ENCODE peak calls at places on chromosomes 1 and 21, in eight cellular contexts. One of them, this sample, is unnamed.

GRCh38 chr1:71667224-71667623 is 586.4 kb upstream of the ZRANB2 start:
- DNase-seq in amygdala: no peak
- DNase-seq in upper lobe of right lung: no peak
- DNase-seq in NCI-H774: peak
- DNase-seq in adipocyte: peak
- DNase-seq in anterior cingulate cortex: no peak
- DNase-seq in tibial nerve: no peak
- DNase-seq in CD4-positive, CD25-positive, alpha-beta regulatory T cell: no peak
- DNase-seq in this sample: no peak

GRCh38 chr1:47694011-47694890 is 256.4 kb downstream of the FOXD2 start:
- DNase-seq in amygdala: no peak
- DNase-seq in upper lobe of right lung: peak
- DNase-seq in NCI-H774: no peak
- DNase-seq in adipocyte: no peak
- DNase-seq in anterior cingulate cortex: no peak
- DNase-seq in tibial nerve: no peak
- DNase-seq in CD4-positive, CD25-positive, alpha-beta regulatory T cell: no peak
- DNase-seq in this sample: peak

GRCh38 chr21:40863839-40864238 is 16.9 kb upstream of the DSCAM start:
- DNase-seq in amygdala: no peak
- DNase-seq in upper lobe of right lung: peak
- DNase-seq in NCI-H774: no peak
- DNase-seq in adipocyte: no peak
- DNase-seq in anterior cingulate cortex: no peak
- DNase-seq in tibial nerve: no peak
- DNase-seq in CD4-positive, CD25-positive, alpha-beta regulatory T cell: no peak
- DNase-seq in this sample: no peak

GRCh38 chr1:8294170-8294697 is 23.7 kb upstream of the SLC45A1 start:
- DNase-seq in amygdala: peak
- DNase-seq in upper lobe of right lung: no peak
- DNase-seq in NCI-H774: no peak
- DNase-seq in adipocyte: no peak
- DNase-seq in anterior cingulate cortex: no peak
- DNase-seq in tibial nerve: no peak
- DNase-seq in CD4-positive, CD25-positive, alpha-beta regulatory T cell: no peak
- DNase-seq in this sample: no peak

GRCh38 chr1:235888119-235888643 is 21.5 kb upstream of the LYST start:
- DNase-seq in amygdala: no peak
- DNase-seq in upper lobe of right lung: no peak
- DNase-seq in NCI-H774: no peak
- DNase-seq in adipocyte: no peak
- DNase-seq in anterior cingulate cortex: no peak
- DNase-seq in tibial nerve: no peak
- DNase-seq in CD4-positive, CD25-positive, alpha-beta regulatory T cell: peak
- DNase-seq in this sample: no peak

GRCh38 chr1:21289700-21290545 is at the start of gene ECE1:
- DNase-seq in amygdala: no peak
- DNase-seq in upper lobe of right lung: peak
- DNase-seq in NCI-H774: no peak
- DNase-seq in adipocyte: peak
- DNase-seq in anterior cingulate cortex: no peak
- DNase-seq in tibial nerve: no peak
- DNase-seq in CD4-positive, CD25-positive, alpha-beta regulatory T cell: peak
- DNase-seq in this sample: no peak

GRCh38 chr1:185279571-185279970 is 37.5 kb downstream of the IVNS1ABP start:
- DNase-seq in amygdala: no peak
- DNase-seq in upper lobe of right lung: no peak
- DNase-seq in NCI-H774: no peak
- DNase-seq in adipocyte: peak
- DNase-seq in anterior cingulate cortex: no peak
- DNase-seq in tibial nerve: no peak
- DNase-seq in CD4-positive, CD25-positive, alpha-beta regulatory T cell: no peak
- DNase-seq in this sample: no peak

GRCh38 chr1:205064741-205065316 is 19.4 kb downstream of the TMEM81 start:
- DNase-seq in amygdala: no peak
- DNase-seq in upper lobe of right lung: peak
- DNase-seq in NCI-H774: no peak
- DNase-seq in adipocyte: no peak
- DNase-seq in anterior cingulate cortex: no peak
- DNase-seq in tibial nerve: no peak
- DNase-seq in CD4-positive, CD25-positive, alpha-beta regulatory T cell: no peak
- DNase-seq in this sample: peak

GRCh38 chr1:220526294-220526693 is 1.6 kb upstream of the MARK1 start:
- DNase-seq in amygdala: no peak
- DNase-seq in upper lobe of right lung: no peak
- DNase-seq in NCI-H774: no peak
- DNase-seq in adipocyte: peak
- DNase-seq in anterior cingulate cortex: no peak
- DNase-seq in tibial nerve: no peak
- DNase-seq in CD4-positive, CD25-positive, alpha-beta regulatory T cell: no peak
- DNase-seq in this sample: no peak

GRCh38 chr1:192491804-192492554 is 83.6 kb upstream of the RGS1 start:
- DNase-seq in amygdala: no peak
- DNase-seq in upper lobe of right lung: no peak
- DNase-seq in NCI-H774: no peak
- DNase-seq in adipocyte: peak
- DNase-seq in anterior cingulate cortex: no peak
- DNase-seq in tibial nerve: no peak
- DNase-seq in CD4-positive, CD25-positive, alpha-beta regulatory T cell: no peak
- DNase-seq in this sample: no peak

GRCh38 chr1:201379733-201380242 is 2.3 kb upstream of the TNNT2 start:
- DNase-seq in amygdala: no peak
- DNase-seq in upper lobe of right lung: no peak
- DNase-seq in NCI-H774: no peak
- DNase-seq in adipocyte: no peak
- DNase-seq in anterior cingulate cortex: no peak
- DNase-seq in tibial nerve: no peak
- DNase-seq in CD4-positive, CD25-positive, alpha-beta regulatory T cell: no peak
- DNase-seq in this sample: no peak

GRCh38 chr1:50129201-50129600 is 20.5 kb downstream of the ELAVL4 start:
- DNase-seq in amygdala: no peak
- DNase-seq in upper lobe of right lung: no peak
- DNase-seq in NCI-H774: no peak
- DNase-seq in adipocyte: no peak
- DNase-seq in anterior cingulate cortex: no peak
- DNase-seq in tibial nerve: no peak
- DNase-seq in CD4-positive, CD25-positive, alpha-beta regulatory T cell: no peak
- DNase-seq in this sample: no peak

GRCh38 chr1:93844262-93845045 is 34.6 kb downstream of the DNTTIP2 start:
- DNase-seq in amygdala: peak
- DNase-seq in upper lobe of right lung: no peak
- DNase-seq in NCI-H774: peak
- DNase-seq in adipocyte: peak
- DNase-seq in anterior cingulate cortex: peak
- DNase-seq in tibial nerve: no peak
- DNase-seq in CD4-positive, CD25-positive, alpha-beta regulatory T cell: peak
- DNase-seq in this sample: peak

GRCh38 chr1:17059391-17060128 is 5.7 kb upstream of the SDHB start:
- DNase-seq in amygdala: peak
- DNase-seq in upper lobe of right lung: peak
- DNase-seq in NCI-H774: no peak
- DNase-seq in adipocyte: peak
- DNase-seq in anterior cingulate cortex: peak
- DNase-seq in tibial nerve: no peak
- DNase-seq in CD4-positive, CD25-positive, alpha-beta regulatory T cell: peak
- DNase-seq in this sample: no peak

GRCh38 chr1:7278827-7279752 is 492.0 kb upstream of the VAMP3 start:
- DNase-seq in amygdala: no peak
- DNase-seq in upper lobe of right lung: no peak
- DNase-seq in NCI-H774: no peak
- DNase-seq in adipocyte: no peak
- DNase-seq in anterior cingulate cortex: no peak
- DNase-seq in tibial nerve: no peak
- DNase-seq in CD4-positive, CD25-positive, alpha-beta regulatory T cell: no peak
- DNase-seq in this sample: no peak

GRCh38 chr1:78441921-78442320 is 48.9 kb upstream of the PTGFR start:
- DNase-seq in amygdala: no peak
- DNase-seq in upper lobe of right lung: no peak
- DNase-seq in NCI-H774: no peak
- DNase-seq in adipocyte: no peak
- DNase-seq in anterior cingulate cortex: no peak
- DNase-seq in tibial nerve: no peak
- DNase-seq in CD4-positive, CD25-positive, alpha-beta regulatory T cell: no peak
- DNase-seq in this sample: no peak

GRCh38 chr1:38009088-38009840 is 3.3 kb upstream of the UTP11 start:
- DNase-seq in amygdala: no peak
- DNase-seq in upper lobe of right lung: peak
- DNase-seq in NCI-H774: no peak
- DNase-seq in adipocyte: peak
- DNase-seq in anterior cingulate cortex: no peak
- DNase-seq in tibial nerve: no peak
- DNase-seq in CD4-positive, CD25-positive, alpha-beta regulatory T cell: peak
- DNase-seq in this sample: peak

GRCh38 chr1:162619076-162619475 is 13.2 kb upstream of the DDR2 start:
- DNase-seq in amygdala: no peak
- DNase-seq in upper lobe of right lung: no peak
- DNase-seq in NCI-H774: no peak
- DNase-seq in adipocyte: no peak
- DNase-seq in anterior cingulate cortex: no peak
- DNase-seq in tibial nerve: no peak
- DNase-seq in CD4-positive, CD25-positive, alpha-beta regulatory T cell: no peak
- DNase-seq in this sample: no peak

GRCh38 chr1:66330711-66331110 is 203.2 kb upstream of the SGIP1 start:
- DNase-seq in amygdala: no peak
- DNase-seq in upper lobe of right lung: no peak
- DNase-seq in NCI-H774: no peak
- DNase-seq in adipocyte: peak
- DNase-seq in anterior cingulate cortex: no peak
- DNase-seq in tibial nerve: no peak
- DNase-seq in CD4-positive, CD25-positive, alpha-beta regulatory T cell: peak
- DNase-seq in this sample: no peak

GRCh38 chr1:12464028-12464427 is 154.0 kb downstream of the DHRS3 start:
- DNase-seq in amygdala: no peak
- DNase-seq in upper lobe of right lung: no peak
- DNase-seq in NCI-H774: no peak
- DNase-seq in adipocyte: no peak
- DNase-seq in anterior cingulate cortex: no peak
- DNase-seq in tibial nerve: no peak
- DNase-seq in CD4-positive, CD25-positive, alpha-beta regulatory T cell: no peak
- DNase-seq in this sample: peak

GRCh38 chr1:195867638-195868037 is 740.6 kb downstream of the KCNT2 start:
- DNase-seq in amygdala: no peak
- DNase-seq in upper lobe of right lung: no peak
- DNase-seq in NCI-H774: no peak
- DNase-seq in adipocyte: no peak
- DNase-seq in anterior cingulate cortex: no peak
- DNase-seq in tibial nerve: no peak
- DNase-seq in CD4-positive, CD25-positive, alpha-beta regulatory T cell: no peak
- DNase-seq in this sample: no peak

GRCh38 chr1:46806196-46807020 is 7.6 kb downstream of the CYP4B1 start:
- DNase-seq in amygdala: no peak
- DNase-seq in upper lobe of right lung: peak
- DNase-seq in NCI-H774: no peak
- DNase-seq in adipocyte: peak
- DNase-seq in anterior cingulate cortex: no peak
- DNase-seq in tibial nerve: peak
- DNase-seq in CD4-positive, CD25-positive, alpha-beta regulatory T cell: no peak
- DNase-seq in this sample: peak

GRCh38 chr1:103527331-103527730 is 1.8 kb downstream of the RNPC3 start:
- DNase-seq in amygdala: no peak
- DNase-seq in upper lobe of right lung: no peak
- DNase-seq in NCI-H774: no peak
- DNase-seq in adipocyte: no peak
- DNase-seq in anterior cingulate cortex: no peak
- DNase-seq in tibial nerve: no peak
- DNase-seq in CD4-positive, CD25-positive, alpha-beta regulatory T cell: no peak
- DNase-seq in this sample: no peak

GRCh38 chr1:54791880-54792522 is 9.1 kb downstream of the TTC22 start:
- DNase-seq in amygdala: no peak
- DNase-seq in upper lobe of right lung: no peak
- DNase-seq in NCI-H774: no peak
- DNase-seq in adipocyte: no peak
- DNase-seq in anterior cingulate cortex: no peak
- DNase-seq in tibial nerve: no peak
- DNase-seq in CD4-positive, CD25-positive, alpha-beta regulatory T cell: peak
- DNase-seq in this sample: no peak

GRCh38 chr1:152251391-152251790 is 27.4 kb upstream of the HRNR start:
- DNase-seq in amygdala: no peak
- DNase-seq in upper lobe of right lung: no peak
- DNase-seq in NCI-H774: no peak
- DNase-seq in adipocyte: no peak
- DNase-seq in anterior cingulate cortex: no peak
- DNase-seq in tibial nerve: no peak
- DNase-seq in CD4-positive, CD25-positive, alpha-beta regulatory T cell: no peak
- DNase-seq in this sample: no peak

GRCh38 chr1:212500986-212501385 is 68.3 kb downstream of the NENF start:
- DNase-seq in amygdala: no peak
- DNase-seq in upper lobe of right lung: no peak
- DNase-seq in NCI-H774: no peak
- DNase-seq in adipocyte: no peak
- DNase-seq in anterior cingulate cortex: no peak
- DNase-seq in tibial nerve: no peak
- DNase-seq in CD4-positive, CD25-positive, alpha-beta regulatory T cell: no peak
- DNase-seq in this sample: no peak

GRCh38 chr1:247390116-247390791 is 25.7 kb upstream of the NLRP3 start:
- DNase-seq in amygdala: peak
- DNase-seq in upper lobe of right lung: peak
- DNase-seq in NCI-H774: peak
- DNase-seq in adipocyte: peak
- DNase-seq in anterior cingulate cortex: peak
- DNase-seq in tibial nerve: peak
- DNase-seq in CD4-positive, CD25-positive, alpha-beta regulatory T cell: peak
- DNase-seq in this sample: peak

GRCh38 chr21:38936237-38936636 is 130.5 kb downstream of the ETS2 start:
- DNase-seq in amygdala: no peak
- DNase-seq in upper lobe of right lung: no peak
- DNase-seq in NCI-H774: no peak
- DNase-seq in adipocyte: no peak
- DNase-seq in anterior cingulate cortex: no peak
- DNase-seq in tibial nerve: no peak
- DNase-seq in CD4-positive, CD25-positive, alpha-beta regulatory T cell: no peak
- DNase-seq in this sample: no peak

GRCh38 chr21:35321322-35322200 is 272.5 kb upstream of the RUNX1 start:
- DNase-seq in amygdala: no peak
- DNase-seq in upper lobe of right lung: no peak
- DNase-seq in NCI-H774: no peak
- DNase-seq in adipocyte: no peak
- DNase-seq in anterior cingulate cortex: no peak
- DNase-seq in tibial nerve: no peak
- DNase-seq in CD4-positive, CD25-positive, alpha-beta regulatory T cell: no peak
- DNase-seq in this sample: no peak

GRCh38 chr1:103541431-103541830 is 15.9 kb downstream of the RNPC3 start:
- DNase-seq in amygdala: no peak
- DNase-seq in upper lobe of right lung: no peak
- DNase-seq in NCI-H774: no peak
- DNase-seq in adipocyte: no peak
- DNase-seq in anterior cingulate cortex: no peak
- DNase-seq in tibial nerve: no peak
- DNase-seq in CD4-positive, CD25-positive, alpha-beta regulatory T cell: no peak
- DNase-seq in this sample: no peak

GRCh38 chr1:112264553-112264952 is 131.5 kb upstream of the CTTNBP2NL start:
- DNase-seq in amygdala: no peak
- DNase-seq in upper lobe of right lung: no peak
- DNase-seq in NCI-H774: no peak
- DNase-seq in adipocyte: peak
- DNase-seq in anterior cingulate cortex: no peak
- DNase-seq in tibial nerve: no peak
- DNase-seq in CD4-positive, CD25-positive, alpha-beta regulatory T cell: no peak
- DNase-seq in this sample: no peak

GRCh38 chr1:14149431-14149830 is 449.1 kb upstream of the KAZN start:
- DNase-seq in amygdala: no peak
- DNase-seq in upper lobe of right lung: no peak
- DNase-seq in NCI-H774: no peak
- DNase-seq in adipocyte: no peak
- DNase-seq in anterior cingulate cortex: no peak
- DNase-seq in tibial nerve: no peak
- DNase-seq in CD4-positive, CD25-positive, alpha-beta regulatory T cell: no peak
- DNase-seq in this sample: no peak

GRCh38 chr1:161946071-161946987 is 77.3 kb downstream of the OLFML2B start:
- DNase-seq in amygdala: no peak
- DNase-seq in upper lobe of right lung: no peak
- DNase-seq in NCI-H774: no peak
- DNase-seq in adipocyte: peak
- DNase-seq in anterior cingulate cortex: no peak
- DNase-seq in tibial nerve: no peak
- DNase-seq in CD4-positive, CD25-positive, alpha-beta regulatory T cell: no peak
- DNase-seq in this sample: no peak

This sample was measured in sigmoid colon.